ENCODE peak calls at places on chromosomes 7 and 10, in eight cellular contexts. M, X, W, I, T, F, U and P are unnamed samples.

GRCh38 chr7:10855583-10855982 is 118.1 kb upstream of the PHF14 start:
- DNase-seq in U (no peak), T (no peak), W (no peak), I (no peak), X (no peak), F (no peak), M (no peak), P (no peak)

GRCh38 chr7:30206466-30206865 is 71.7 kb downstream of the MTURN start:
- DNase-seq in F (no peak), I (peak), U (peak), W (no peak), M (no peak), T (peak), X (peak), P (peak)

GRCh38 chr10:69897417-69897816 is 95.7 kb downstream of the COL13A1 start:
- DNase-seq in X (no peak), I (no peak), W (no peak), U (no peak), F (no peak), M (no peak), T (no peak), P (no peak)

GRCh38 chr7:155298288-155298833 is 683 bp downstream of the INSIG1 start:
- DNase-seq in T (no peak), F (no peak), W (no peak), I (peak), X (no peak), M (no peak), U (no peak), P (no peak)

GRCh38 chr10:31593124-31593523 is 274.1 kb downstream of the ZEB1 start:
- DNase-seq in X (no peak), U (no peak), F (no peak), I (no peak), W (no peak), M (no peak), T (no peak), P (no peak)

GRCh38 chr10:44935201-44935960 is 24.2 kb upstream of the RASSF4 start:
- DNase-seq in I (no peak), F (peak), M (no peak), U (peak), X (peak), T (peak), W (no peak), P (peak)

GRCh38 chr10:100014129-100014762 is 4.5 kb upstream of the DNMBP start:
- DNase-seq in F (no peak), W (no peak), X (no peak), U (no peak), T (no peak), M (no peak), I (no peak), P (no peak)

GRCh38 chr7:54969190-54969967 is 49.4 kb upstream of the EGFR start:
- DNase-seq in M (no peak), I (no peak), X (no peak), T (no peak), W (no peak), F (no peak), U (no peak), P (no peak)

GRCh38 chr7:47893238-47893637 is 55.0 kb downstream of the PKD1L1 start:
- DNase-seq in I (peak), F (no peak), X (no peak), W (no peak), T (no peak), M (no peak), U (no peak), P (peak)

GRCh38 chr10:132366499-132366898 is 30.5 kb upstream of the PWWP2B start:
- DNase-seq in M (no peak), W (no peak), I (no peak), T (no peak), U (peak), X (no peak), F (no peak), P (no peak)

GRCh38 chr7:20350518-20350951 is 19.8 kb downstream of the ITGB8 start:
- DNase-seq in I (peak), T (peak), W (peak), U (peak), F (peak), M (no peak), X (peak), P (no peak)

GRCh38 chr7:37352974-37353948 is 95.4 kb downstream of the ELMO1 start:
- DNase-seq in T (no peak), I (peak), M (peak), U (no peak), F (no peak), X (no peak), W (peak), P (peak)

GRCh38 chr7:27677912-27678612 is 15.4 kb upstream of the HIBADH start:
- DNase-seq in U (no peak), F (no peak), W (peak), M (no peak), I (no peak), X (peak), T (peak), P (peak)

GRCh38 chr10:1515780-1516491 is 221.4 kb downstream of the ADARB2 start:
- DNase-seq in F (no peak), T (no peak), I (no peak), M (no peak), X (no peak), U (peak), W (no peak), P (no peak)

GRCh38 chr10:43873717-43874116 is 225.0 kb upstream of the ZNF32 start:
- DNase-seq in X (no peak), T (no peak), W (no peak), U (no peak), I (no peak), F (no peak), M (no peak), P (no peak)

GRCh38 chr10:122567056-122567660 is 6.6 kb downstream of the DMBT1 start:
- DNase-seq in U (peak), W (peak), M (no peak), T (peak), X (peak), I (peak), F (peak), P (peak)

GRCh38 chr10:115402690-115403089 is 309.5 kb downstream of the ATRNL1 start:
- DNase-seq in T (peak), M (no peak), I (no peak), F (no peak), W (no peak), U (no peak), X (no peak), P (peak)

GRCh38 chr10:14353291-14353913 is 22.7 kb upstream of the FRMD4A start:
- DNase-seq in M (no peak), X (no peak), F (no peak), I (peak), W (no peak), U (no peak), T (no peak), P (no peak)

GRCh38 chr7:75842836-75843446 is 29.3 kb upstream of the CCL24 start:
- DNase-seq in I (no peak), T (peak), M (no peak), X (peak), F (no peak), W (no peak), U (peak), P (peak)

GRCh38 chr7:143362126-143362961 is at the start of gene FAM131B:
- DNase-seq in W (no peak), T (peak), I (peak), F (peak), X (peak), M (no peak), U (peak), P (no peak)

GRCh38 chr7:47428052-47428779 is 153.7 kb downstream of the TNS3 start:
- DNase-seq in F (no peak), M (no peak), I (no peak), X (no peak), T (no peak), W (no peak), U (peak), P (no peak)